ENCODE peak calls at places on chromosomes 6 and 20, in nine cellular contexts. One of them, this sample, is unnamed.

GRCh38 chr6:89352329-89353117 is at the start of gene UBE2J1:
- DNase-seq in SK-N-SH: peak; percentile 95
- DNase-seq in T-cell: peak; percentile 63
- DNase-seq in Calu3: peak; percentile 89
- DNase-seq in cerebellum: peak; percentile 90
- DNase-seq in retina: peak; percentile 94
- DNase-seq in mesothelial cell of epicardium: peak; percentile 83
- DNase-seq in NCI-H748 treated with DMSO at 0.1 percent for 48 hours: peak; percentile 38
- DNase-seq in GM18507: no peak
- DNase-seq in this sample: peak; percentile 88

GRCh38 chr20:38050691-38051090 is 17.1 kb downstream of the RPRD1B start:
- DNase-seq in SK-N-SH: no peak
- DNase-seq in T-cell: no peak
- DNase-seq in Calu3: no peak
- DNase-seq in cerebellum: no peak
- DNase-seq in retina: no peak
- DNase-seq in mesothelial cell of epicardium: no peak
- DNase-seq in NCI-H748 treated with DMSO at 0.1 percent for 48 hours: no peak
- DNase-seq in GM18507: no peak
- DNase-seq in this sample: no peak

GRCh38 chr6:111602481-111603404 is 2.9 kb downstream of the TRAF3IP2 start:
- DNase-seq in SK-N-SH: no peak
- DNase-seq in T-cell: no peak
- DNase-seq in Calu3: no peak
- DNase-seq in cerebellum: peak; percentile 24
- DNase-seq in retina: peak; percentile 35
- DNase-seq in mesothelial cell of epicardium: no peak
- DNase-seq in NCI-H748 treated with DMSO at 0.1 percent for 48 hours: no peak
- DNase-seq in GM18507: no peak
- DNase-seq in this sample: peak; percentile 89

GRCh38 chr6:24933266-24933665 is 2.5 kb downstream of the RIPOR2 start:
- DNase-seq in SK-N-SH: no peak
- DNase-seq in T-cell: no peak
- DNase-seq in Calu3: no peak
- DNase-seq in cerebellum: no peak
- DNase-seq in retina: no peak
- DNase-seq in mesothelial cell of epicardium: no peak
- DNase-seq in NCI-H748 treated with DMSO at 0.1 percent for 48 hours: no peak
- DNase-seq in GM18507: no peak
- DNase-seq in this sample: no peak

GRCh38 chr6:72911463-72912153 is 289.7 kb downstream of the KCNQ5 start:
- DNase-seq in SK-N-SH: no peak
- DNase-seq in T-cell: no peak
- DNase-seq in Calu3: no peak
- DNase-seq in cerebellum: no peak
- DNase-seq in retina: no peak
- DNase-seq in mesothelial cell of epicardium: no peak
- DNase-seq in NCI-H748 treated with DMSO at 0.1 percent for 48 hours: no peak
- DNase-seq in GM18507: no peak
- DNase-seq in this sample: no peak

GRCh38 chr6:37202788-37203491 is 33.0 kb downstream of the PIM1 start:
- DNase-seq in SK-N-SH: no peak
- DNase-seq in T-cell: no peak
- DNase-seq in Calu3: peak; percentile 50
- DNase-seq in cerebellum: no peak
- DNase-seq in retina: no peak
- DNase-seq in mesothelial cell of epicardium: no peak
- DNase-seq in NCI-H748 treated with DMSO at 0.1 percent for 48 hours: no peak
- DNase-seq in GM18507: no peak
- DNase-seq in this sample: no peak

GRCh38 chr20:45229264-45230056 is 8.3 kb downstream of the SEMG2 start:
- DNase-seq in SK-N-SH: peak; percentile 12
- DNase-seq in T-cell: peak; percentile 18
- DNase-seq in Calu3: peak; percentile 97
- DNase-seq in cerebellum: no peak
- DNase-seq in retina: no peak
- DNase-seq in mesothelial cell of epicardium: no peak
- DNase-seq in NCI-H748 treated with DMSO at 0.1 percent for 48 hours: no peak
- DNase-seq in GM18507: no peak
- DNase-seq in this sample: no peak

GRCh38 chr6:113433506-113433991 is 423.6 kb upstream of the MARCKS start:
- DNase-seq in SK-N-SH: no peak
- DNase-seq in T-cell: no peak
- DNase-seq in Calu3: peak; percentile 40
- DNase-seq in cerebellum: no peak
- DNase-seq in retina: peak; percentile 39
- DNase-seq in mesothelial cell of epicardium: peak; percentile 38
- DNase-seq in NCI-H748 treated with DMSO at 0.1 percent for 48 hours: no peak
- DNase-seq in GM18507: no peak
- DNase-seq in this sample: no peak

GRCh38 chr6:157635388-157636244 is 187.4 kb upstream of the SNX9 start:
- DNase-seq in SK-N-SH: no peak
- DNase-seq in T-cell: no peak
- DNase-seq in Calu3: no peak
- DNase-seq in cerebellum: no peak
- DNase-seq in retina: no peak
- DNase-seq in mesothelial cell of epicardium: no peak
- DNase-seq in NCI-H748 treated with DMSO at 0.1 percent for 48 hours: no peak
- DNase-seq in GM18507: no peak
- DNase-seq in this sample: no peak

GRCh38 chr6:109343518-109343917 is 38.7 kb downstream of the CD164 start:
- DNase-seq in SK-N-SH: no peak
- DNase-seq in T-cell: no peak
- DNase-seq in Calu3: no peak
- DNase-seq in cerebellum: no peak
- DNase-seq in retina: no peak
- DNase-seq in mesothelial cell of epicardium: no peak
- DNase-seq in NCI-H748 treated with DMSO at 0.1 percent for 48 hours: no peak
- DNase-seq in GM18507: no peak
- DNase-seq in this sample: no peak